ENCODE peak calls at places on chromosomes 16 and 17, in eight cellular contexts. P is stimulated activated CD4-positive, alpha-beta T cell treated with anti-CD3 and anti-CD28 coated beads, TNF-alpha, amount 100 ng/mL, for 4 hours; Z is NCI-H2171 treated with DMSO at 0.1 percent for 48 hours; S is substantia nigra; K is ureter; X is NCI-H1105; C is upper lobe of right lung; R is activated naive CD4-positive, alpha-beta T cell treated with anti-CD3 and anti-CD28 coated beads, Interleukin-2, amount 10 ng/mL, durations not matched to agents 7 days and 5 days. D is an unnamed sample.

GRCh38 chr17:43367588-43368242 is 31.1 kb upstream of the ARL4D start:
- DNase-seq in P (no peak), Z (peak), S (no peak), K (no peak), X (peak), C (no peak), R (peak), D (peak)

GRCh38 chr17:77899494-77899893 is 59.0 kb upstream of the TNRC6C start:
- DNase-seq in P (no peak), Z (peak), S (no peak), K (no peak), X (peak), C (peak), R (no peak), D (no peak)

GRCh38 chr16:89152831-89153700 is 18.5 kb upstream of the CDH15 start:
- DNase-seq in P (no peak), Z (no peak), S (no peak), K (no peak), X (no peak), C (no peak), R (peak), D (no peak)

GRCh38 chr16:4936181-4936990 is 562 bp downstream of the PPL start:
- DNase-seq in P (no peak), Z (peak), S (no peak), K (no peak), X (peak), C (peak), R (peak), D (no peak)

GRCh38 chr17:82924214-82924613 is 84.4 kb upstream of the ZNF750 start:
- DNase-seq in P (no peak), Z (no peak), S (no peak), K (no peak), X (no peak), C (no peak), R (no peak), D (no peak)

GRCh38 chr16:88558457-88559442 is 11.5 kb upstream of the ZC3H18 start:
- DNase-seq in P (no peak), Z (peak), S (no peak), K (peak), X (peak), C (no peak), R (peak), D (no peak)

GRCh38 chr17:79976451-79976850 is 59.2 kb downstream of the TBC1D16 start:
- DNase-seq in P (no peak), Z (no peak), S (no peak), K (no peak), X (no peak), C (peak), R (no peak), D (no peak)

GRCh38 chr17:74437702-74438101 is 5.8 kb downstream of the GPRC5C start:
- DNase-seq in P (no peak), Z (peak), S (no peak), K (no peak), X (no peak), C (no peak), R (peak), D (no peak)

GRCh38 chr17:56694825-56695224 is 101.3 kb downstream of the NOG start:
- DNase-seq in P (no peak), Z (no peak), S (no peak), K (no peak), X (no peak), C (no peak), R (no peak), D (no peak)

GRCh38 chr17:32495347-32496253 is 8.8 kb downstream of the CDK5R1 start:
- DNase-seq in P (no peak), Z (no peak), S (peak), K (no peak), X (no peak), C (peak), R (no peak), D (no peak)

GRCh38 chr17:56868716-56869115 is 34.8 kb downstream of the DGKE start:
- DNase-seq in P (no peak), Z (no peak), S (no peak), K (no peak), X (no peak), C (no peak), R (no peak), D (no peak)

GRCh38 chr16:75116081-75116910 is at the start of gene LDHD:
- DNase-seq in P (no peak), Z (no peak), S (peak), K (peak), X (no peak), C (peak), R (no peak), D (no peak)

GRCh38 chr17:58993322-58993721 is 113.4 kb downstream of the TRIM37 start:
- DNase-seq in P (no peak), Z (no peak), S (no peak), K (no peak), X (no peak), C (no peak), R (no peak), D (no peak)

GRCh38 chr16:81817789-81818304 is 38.8 kb downstream of the PLCG2 start:
- DNase-seq in P (no peak), Z (no peak), S (no peak), K (no peak), X (no peak), C (no peak), R (peak), D (no peak)

GRCh38 chr16:6335072-6335471 is 997.6 kb upstream of the RBFOX1 start:
- DNase-seq in P (no peak), Z (peak), S (no peak), K (no peak), X (no peak), C (no peak), R (no peak), D (no peak)

GRCh38 chr16:72561-73537 is at the start of gene RHBDF1:
- DNase-seq in P (no peak), Z (no peak), S (no peak), K (no peak), X (no peak), C (peak), R (peak), D (no peak)

GRCh38 chr16:14077918-14078317 is 6.8 kb downstream of the MRTFB start:
- DNase-seq in P (no peak), Z (no peak), S (no peak), K (no peak), X (no peak), C (no peak), R (no peak), D (no peak)

GRCh38 chr17:42421479-42422332 is 1.4 kb downstream of the CAVIN1 start:
- DNase-seq in P (no peak), Z (no peak), S (no peak), K (peak), X (no peak), C (peak), R (no peak), D (no peak)

GRCh38 chr16:31074073-31074813 is at the start of the genes ZNF646 and ZNF668:
- DNase-seq in P (peak), Z (peak), S (peak), K (peak), X (peak), C (peak), R (peak), D (peak)

GRCh38 chr16:87324411-87325275 is 7.5 kb upstream of the C16orf95 start:
- DNase-seq in P (no peak), Z (peak), S (peak), K (no peak), X (no peak), C (no peak), R (peak), D (no peak)

GRCh38 chr17:44346064-44346844 is 1.2 kb downstream of the GRN start:
- DNase-seq in P (no peak), Z (no peak), S (no peak), K (no peak), X (no peak), C (no peak), R (no peak), D (no peak)

GRCh38 chr17:41748275-41748674 is 13.8 kb upstream of the HAP1 start:
- DNase-seq in P (no peak), Z (no peak), S (no peak), K (no peak), X (no peak), C (no peak), R (no peak), D (no peak)

GRCh38 chr17:35432176-35433074 is at the start of gene SLFN12:
- DNase-seq in P (peak), Z (no peak), S (no peak), K (peak), X (no peak), C (no peak), R (peak), D (peak)

GRCh38 chr17:82390860-82391435 is 19.4 kb downstream of the UTS2R start:
- DNase-seq in P (no peak), Z (peak), S (no peak), K (no peak), X (no peak), C (no peak), R (no peak), D (no peak)

GRCh38 chr16:84700518-84701277 is 898 bp downstream of the USP10 start:
- DNase-seq in P (peak), Z (peak), S (no peak), K (no peak), X (no peak), C (no peak), R (peak), D (peak)

GRCh38 chr16:84970447-84971127 is 40.7 kb downstream of the ZDHHC7 start:
- DNase-seq in P (peak), Z (peak), S (peak), K (peak), X (peak), C (peak), R (peak), D (peak)

GRCh38 chr16:4487955-4488481 is 11.8 kb downstream of the HMOX2 start:
- DNase-seq in P (no peak), Z (no peak), S (no peak), K (no peak), X (no peak), C (no peak), R (peak), D (no peak)

GRCh38 chr17:32943647-32944191 is 15.8 kb downstream of the TMEM98 start:
- DNase-seq in P (no peak), Z (no peak), S (no peak), K (no peak), X (no peak), C (no peak), R (no peak), D (no peak)

GRCh38 chr16:71895679-71896385 is 501 bp downstream of the IST1 start:
- DNase-seq in P (no peak), Z (peak), S (peak), K (peak), X (no peak), C (peak), R (no peak), D (no peak)

GRCh38 chr16:24428751-24429150 is 110.6 kb upstream of the RBBP6 start:
- DNase-seq in P (no peak), Z (no peak), S (no peak), K (no peak), X (no peak), C (no peak), R (no peak), D (no peak)

GRCh38 chr16:9364721-9365693 is 273.6 kb downstream of the HAPSTR1 start:
- DNase-seq in P (no peak), Z (no peak), S (peak), K (peak), X (no peak), C (peak), R (no peak), D (no peak)

D was measured in activated T-helper 2 cell treated with anti-CD3 and anti-CD28 coated beads, Interferon-gamma antibody, Interleukin-2, Interleukin-4, amounts not matched to agents 10 μg/mL and 5 μg/mL and 100 μg/mL, durations not matched to agents 14 hours and 24 hours and 36 hours.